ENCODE peak calls at places on chromosomes 12 and 14, in seven cellular contexts. O is GM10248, Q is AG04449, I is kidney, T is fibroblast of pulmonary artery, K is GM12864, J is astrocyte of the cerebellum. E is an unnamed sample.

GRCh38 chr12:17992002-17992656 is 97.9 kb downstream of the RERGL start:
- DNase-seq in O (peak), Q (peak), I (no peak), T (peak), K (peak), J (peak), E (no peak)

GRCh38 chr12:100123316-100124095 is 19.2 kb downstream of the BLTP3B start:
- DNase-seq in O (no peak), Q (no peak), I (no peak), T (no peak), K (no peak), J (no peak), E (no peak)

GRCh38 chr12:101172316-101172715 is 37.7 kb downstream of the SLC5A8 start:
- DNase-seq in O (no peak), Q (no peak), I (no peak), T (no peak), K (no peak), J (no peak), E (no peak)

GRCh38 chr12:12946686-12947355 is 5.1 kb downstream of the GPRC5D start:
- DNase-seq in O (no peak), Q (no peak), I (no peak), T (no peak), K (no peak), J (no peak), E (no peak)

GRCh38 chr14:23910081-23910875 is 43.3 kb upstream of the DHRS4 start:
- DNase-seq in O (peak), Q (peak), I (no peak), T (peak), K (no peak), J (peak), E (no peak)

GRCh38 chr14:92945959-92946846 is 23.3 kb downstream of the CHGA start:
- DNase-seq in O (no peak), Q (no peak), I (peak), T (peak), K (no peak), J (no peak), E (no peak)

GRCh38 chr12:4030938-4031702 is 157.9 kb upstream of the PARP11 start:
- DNase-seq in O (peak), Q (peak), I (peak), T (peak), K (no peak), J (peak), E (peak)

GRCh38 chr14:62889354-62889753 is 155.9 kb downstream of the KCNH5 start:
- DNase-seq in O (no peak), Q (no peak), I (no peak), T (peak), K (no peak), J (no peak), E (no peak)

GRCh38 chr12:57046947-57047890 is 2.7 kb downstream of the MYO1A start:
- DNase-seq in O (no peak), Q (no peak), I (no peak), T (no peak), K (no peak), J (no peak), E (peak)

GRCh38 chr12:120139958-120140357 is 23.4 kb upstream of the RAB35 start:
- DNase-seq in O (no peak), Q (no peak), I (no peak), T (no peak), K (no peak), J (no peak), E (no peak)

GRCh38 chr12:109291531-109292341 is 17.3 kb downstream of the FOXN4 start:
- DNase-seq in O (no peak), Q (no peak), I (peak), T (peak), K (no peak), J (no peak), E (no peak)

DNA sequence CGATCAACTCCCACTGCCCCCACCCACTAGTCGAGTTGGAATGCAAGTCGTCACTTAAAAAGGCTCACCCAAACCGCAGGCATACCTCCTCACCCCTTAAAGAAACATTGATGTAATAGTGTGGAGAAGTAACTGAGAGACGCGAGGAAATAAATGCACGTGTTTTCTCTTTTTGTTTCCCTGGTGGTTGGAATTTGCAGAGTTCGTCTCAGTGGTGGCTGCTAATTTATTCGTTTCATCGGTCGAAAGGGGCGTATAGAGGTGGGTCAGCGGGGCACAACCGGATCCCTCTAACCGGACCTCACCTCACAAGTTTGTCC is 5.1 kb upstream of the NPAS3 start:
- DNase-seq in O (no peak), Q (no peak), I (no peak), T (peak), K (no peak), J (peak), E (no peak)
- TF ChIP-seq CTCF in O (no peak), Q (peak), I (no peak), T (peak), K (no peak), J (peak), E (no peak)

DNA sequence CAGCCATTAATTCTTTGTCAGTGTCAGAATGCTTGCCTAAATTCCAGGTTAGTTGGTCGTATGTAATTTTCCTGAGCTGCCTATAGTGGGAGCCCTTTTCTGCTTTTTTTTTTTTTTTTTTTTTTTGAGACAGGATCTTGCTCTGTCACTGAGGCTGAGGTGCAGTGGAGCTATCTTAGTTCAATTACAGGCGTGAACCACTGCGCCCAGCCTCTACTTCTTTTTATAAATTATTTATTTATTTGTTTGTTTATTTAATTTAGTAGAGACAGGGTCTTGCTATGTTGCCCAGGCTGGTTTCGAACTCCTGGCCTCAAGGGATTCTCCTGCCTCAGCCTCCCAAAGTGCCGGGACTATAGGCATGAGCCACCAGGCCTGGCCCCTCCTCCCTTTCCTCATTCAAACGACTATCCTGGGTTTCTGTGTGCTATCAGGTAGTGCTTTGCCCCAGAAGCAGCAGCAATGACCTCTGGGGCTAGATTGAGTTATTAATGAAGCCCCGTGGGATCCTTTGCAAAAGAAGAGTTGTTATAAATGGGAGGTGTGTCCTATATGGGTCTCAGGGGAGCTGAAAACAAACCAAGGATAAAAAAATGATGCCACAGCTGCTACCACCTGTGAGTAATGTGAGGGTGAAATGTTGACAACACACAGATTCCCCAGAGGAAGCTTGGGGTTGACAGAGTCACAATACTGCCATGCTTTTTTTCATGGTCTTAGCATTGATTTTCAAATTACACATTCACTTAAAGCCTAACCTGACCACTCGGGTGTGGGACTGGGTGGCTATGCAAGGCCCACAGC is 34.6 kb upstream of the NFKBIA start:
- DNase-seq in O (peak), Q (no peak), I (no peak), T (peak), K (no peak), J (no peak), E (no peak)
- TF ChIP-seq CTCF in O (peak), Q (peak), I (no peak), T (peak), K (peak), J (peak), E (peak)

GRCh38 chr12:2360630-2361170 is 307.9 kb downstream of the CACNA1C start:
- DNase-seq in O (no peak), Q (no peak), I (no peak), T (no peak), K (no peak), J (no peak), E (no peak)
- TF ChIP-seq CTCF in O (no peak), Q (no peak), I (no peak), T (peak), K (peak), J (peak), E (no peak)

GRCh38 chr12:117390866-117391265 is 29.4 kb upstream of the NOS1 start:
- DNase-seq in O (no peak), Q (no peak), I (no peak), T (no peak), K (no peak), J (no peak), E (no peak)
- TF ChIP-seq CTCF in O (no peak), Q (no peak), I (no peak), T (no peak), K (no peak), J (no peak), E (no peak)

GRCh38 chr14:102694530-102695171 is 82.6 kb upstream of the TRAF3 start:
- DNase-seq in O (peak), Q (no peak), I (no peak), T (peak), K (peak), J (peak), E (peak)
- TF ChIP-seq CTCF in O (peak), Q (peak), I (peak), T (peak), K (peak), J (peak), E (peak)

DNA sequence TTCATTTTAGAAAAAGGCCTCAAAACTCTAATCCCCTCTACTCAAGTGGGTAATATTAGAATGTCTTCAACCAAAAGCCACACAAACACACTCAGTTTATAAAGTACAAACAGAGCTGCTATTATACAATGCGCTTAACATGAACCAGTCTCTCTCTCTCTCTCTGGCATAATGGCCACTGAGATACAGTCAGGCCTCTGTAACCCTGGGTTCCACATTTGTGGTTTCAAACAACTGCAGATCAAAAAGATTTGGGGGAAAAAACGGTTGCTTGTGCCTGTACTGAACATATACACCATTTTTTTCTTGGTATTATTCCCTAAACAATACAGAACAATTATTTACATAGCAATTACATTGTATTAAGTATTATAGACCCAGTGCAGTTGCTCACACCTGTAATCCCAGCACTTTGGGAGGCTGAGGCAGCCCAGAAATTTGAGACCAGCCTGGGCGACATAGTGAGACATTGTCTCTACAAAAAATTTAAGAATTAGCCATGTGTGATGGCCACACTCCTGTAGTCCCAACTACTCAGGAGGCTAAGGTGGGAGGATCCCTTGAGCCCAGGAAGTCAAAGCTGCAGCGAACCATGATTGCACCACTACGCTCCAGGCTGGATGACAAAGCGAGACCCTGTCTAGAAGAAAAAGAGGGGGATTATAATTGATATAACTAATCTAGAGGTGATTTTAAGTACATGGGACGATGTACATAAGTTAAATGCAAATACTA is 5.6 kb downstream of the SLC11A2 start:
- DNase-seq in O (no peak), Q (no peak), I (no peak), T (no peak), K (no peak), J (no peak), E (no peak)
- TF ChIP-seq CTCF in O (no peak), Q (no peak), I (no peak), T (no peak), K (no peak), J (no peak), E (no peak)

GRCh38 chr12:85923767-85924331 is 49.8 kb downstream of the NTS start:
- DNase-seq in O (no peak), Q (peak), I (no peak), T (peak), K (no peak), J (peak), E (no peak)
- TF ChIP-seq CTCF in O (peak), Q (peak), I (peak), T (peak), K (peak), J (peak), E (peak)

DNA sequence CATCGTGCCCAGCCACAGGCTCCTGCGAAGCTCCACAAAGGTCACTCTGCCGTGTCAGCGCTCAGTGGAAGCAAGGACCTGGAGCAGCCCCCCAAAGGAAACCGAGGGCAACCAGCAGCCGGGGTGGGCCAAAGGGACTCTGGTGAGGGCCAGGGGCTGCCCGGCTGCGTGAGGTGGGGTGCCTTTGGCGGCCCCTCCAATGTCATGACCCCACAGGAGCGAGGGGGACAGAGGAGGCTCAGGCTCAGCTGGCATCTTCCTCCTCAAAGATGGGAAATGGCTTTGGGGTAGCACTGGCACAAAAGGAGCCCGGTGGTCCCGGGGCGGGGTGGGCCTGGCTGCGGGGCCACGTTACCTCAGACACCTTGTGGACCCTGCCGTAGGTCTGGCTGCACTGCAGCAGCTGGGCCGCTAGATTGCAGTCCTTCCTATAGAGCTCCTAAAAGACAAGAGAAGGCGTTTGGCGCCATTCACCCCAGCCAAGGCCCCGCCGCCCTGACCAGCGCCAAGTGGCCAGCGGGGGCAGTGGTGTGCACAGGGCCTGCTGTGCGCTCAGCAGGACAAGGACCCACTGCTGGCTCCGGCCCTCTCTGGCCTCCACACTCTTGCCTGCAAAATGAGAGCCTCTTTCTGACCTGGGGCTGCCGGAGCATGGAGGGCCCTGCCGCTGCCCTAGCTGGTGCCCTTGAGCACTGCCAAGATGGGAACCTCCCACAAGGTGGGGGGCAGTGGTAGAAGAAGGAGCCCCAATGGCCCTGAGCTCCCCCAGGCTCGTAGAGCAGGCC is 46.9 kb downstream of the BEGAIN start:
- DNase-seq in O (no peak), Q (no peak), I (peak), T (no peak), K (no peak), J (no peak), E (no peak)
- TF ChIP-seq CTCF in O (no peak), Q (peak), I (no peak), T (peak), K (no peak), J (peak), E (no peak)

GRCh38 chr12:650983-651382 is 12.3 kb downstream of the NINJ2 start:
- DNase-seq in O (no peak), Q (no peak), I (no peak), T (no peak), K (no peak), J (no peak), E (no peak)
- TF ChIP-seq CTCF in O (no peak), Q (no peak), I (no peak), T (peak), K (peak), J (no peak), E (no peak)

GRCh38 chr14:91835920-91836843 is 31.2 kb downstream of the TC2N start:
- DNase-seq in O (peak), Q (no peak), I (peak), T (no peak), K (no peak), J (no peak), E (peak)
- TF ChIP-seq CTCF in O (no peak), Q (no peak), I (no peak), T (no peak), K (peak), J (no peak), E (no peak)